ENCODE peak calls at places on chromosomes 16 and 17, in seven cellular contexts. Y is iPS DF 6.9, N is astrocyte, I is uterus, P is K562, V is prostate gland, S is body of pancreas. L is an unnamed sample.
A peak's percentile ranks its signal among the peaks of the same experiment; 100 is the strongest.

GRCh38 chr17:12992676-12993075 is 25.2 kb downstream of the ELAC2 start:
- DNase-seq in Y (no peak), N (no peak), P (no peak), V (no peak), S (no peak), I (no peak), L (peak; percentile 13)

GRCh38 chr17:82204831-82205719 is 7.6 kb downstream of the CCDC57 start:
- DNase-seq in N (peak; percentile 72), V (no peak), S (no peak), P (no peak), Y (no peak), I (no peak), L (no peak)

GRCh38 chr17:63946440-63947363 is 14.6 kb upstream of the CD79B start:
- DNase-seq in I (no peak), N (no peak), Y (no peak), S (peak; percentile 55), P (peak; percentile 91), V (peak; percentile 15), L (peak; percentile 98)

GRCh38 chr16:28975158-28975603 is 603 bp downstream of the SPNS1 start:
- DNase-seq in N (no peak), I (no peak), P (peak; percentile 36), Y (no peak), S (no peak), V (no peak), L (no peak)

GRCh38 chr16:27302126-27302525 is 11.6 kb upstream of the IL4R start:
- DNase-seq in N (no peak), V (no peak), I (no peak), S (no peak), Y (no peak), P (no peak), L (no peak)

GRCh38 chr17:71022758-71023157 is 853.4 kb downstream of the KCNJ2 start:
- DNase-seq in N (no peak), P (no peak), V (no peak), I (no peak), S (no peak), Y (no peak), L (no peak)

GRCh38 chr17:12519956-12520594 is 145.6 kb upstream of the MYOCD start:
- DNase-seq in V (no peak), S (no peak), I (no peak), N (peak; percentile 32), Y (no peak), P (no peak), L (no peak)

GRCh38 chr16:22945361-22945760 is 131.4 kb downstream of the HS3ST2 start:
- DNase-seq in P (no peak), N (no peak), S (no peak), I (peak; percentile 43), V (no peak), Y (no peak), L (no peak)

GRCh38 chr16:53515259-53515658 is 12.2 kb upstream of the AKTIP start:
- DNase-seq in N (peak; percentile 39), V (no peak), P (no peak), I (peak; percentile 18), Y (no peak), S (no peak), L (no peak)

GRCh38 chr17:29143894-29144293 is 36.3 kb downstream of the MYO18A start:
- DNase-seq in Y (no peak), S (no peak), P (no peak), N (no peak), V (no peak), I (no peak), L (peak; percentile 67)

GRCh38 chr16:83137326-83137770 is 510.6 kb downstream of the CDH13 start:
- DNase-seq in V (peak; percentile 12), I (peak; percentile 33), Y (no peak), S (no peak), N (peak; percentile 93), P (no peak), L (no peak)

GRCh38 chr16:75288596-75289120 is 37.2 kb upstream of the BCAR1 start:
- DNase-seq in Y (no peak), P (no peak), V (no peak), I (no peak), N (no peak), S (no peak), L (no peak)

GRCh38 chr17:82536220-82537201 is 17.0 kb downstream of the FOXK2 start:
- DNase-seq in N (peak; percentile 84), Y (no peak), S (peak; percentile 52), I (peak; percentile 72), V (peak; percentile 30), P (no peak), L (no peak)

GRCh38 chr16:1723450-1724147 is 17.6 kb downstream of the MAPK8IP3 start:
- DNase-seq in P (peak; percentile 64), I (no peak), Y (no peak), V (peak; percentile 35), S (peak; percentile 62), N (no peak), L (peak; percentile 86)

GRCh38 chr17:4269915-4270314 is 6.1 kb upstream of the ANKFY1 start:
- DNase-seq in S (no peak), N (no peak), I (no peak), Y (no peak), V (no peak), P (no peak), L (no peak)

GRCh38 chr17:17151962-17152361 is 54.2 kb downstream of the PLD6 start:
- DNase-seq in N (peak; percentile 93), I (peak; percentile 74), Y (no peak), S (peak; percentile 66), V (peak; percentile 71), P (no peak), L (no peak)

GRCh38 chr16:2145843-2146242 is 2.6 kb upstream of the RAB26 start:
- DNase-seq in S (no peak), P (no peak), V (no peak), N (no peak), Y (no peak), I (no peak), L (no peak)

GRCh38 chr17:18356624-18357023 is 6.7 kb downstream of the SHMT1 start:
- DNase-seq in S (peak; percentile 9), N (peak; percentile 31), P (no peak), Y (no peak), I (peak; percentile 69), V (no peak), L (no peak)

GRCh38 chr17:19378416-19379293 is at the start of gene MAPK7:
- DNase-seq in V (peak; percentile 25), S (no peak), P (peak; percentile 32), Y (no peak), N (no peak), I (peak; percentile 35), L (peak; percentile 98)

GRCh38 chr16:15553313-15554088 is 89.5 kb downstream of the MARF1 start:
- DNase-seq in V (no peak), I (no peak), N (peak; percentile 16), Y (no peak), P (no peak), S (no peak), L (no peak)

GRCh38 chr17:61395409-61395982 is 4.1 kb upstream of the TBX2 start:
- DNase-seq in V (no peak), P (no peak), N (no peak), S (no peak), I (no peak), Y (no peak), L (peak; percentile 89)
- H3K27me3 ChIP-seq in V (peaks cover 3% of the 10 kb centered on the region), P (peaks cover 20% of the 10 kb centered on the region), N (peaks cover 23% of the 10 kb centered on the region), S (no peaks in the 10 kb centered on the region), I (peaks cover 10% of the 10 kb centered on the region), Y (peaks cover 53% of the 10 kb centered on the region), L (peaks cover 70% of the 10 kb centered on the region)

GRCh38 chr17:73784015-73784603 is 139.9 kb upstream of the SDK2 start:
- DNase-seq in V (no peak), I (no peak), P (no peak), Y (no peak), N (no peak), S (no peak), L (peak; percentile 73)

GRCh38 chr17:73787721-73788051 is 143.4 kb upstream of the SDK2 start:
- DNase-seq in N (no peak), P (no peak), S (no peak), I (no peak), Y (no peak), V (no peak), L (no peak)

GRCh38 chr17:73787036-73787720 is 142.9 kb upstream of the SDK2 start:
- DNase-seq in P (no peak), Y (no peak), V (no peak), S (no peak), I (no peak), N (no peak), L (peak; percentile 65)

GRCh38 chr17:73785466-73785865 is 141.2 kb upstream of the SDK2 start:
- DNase-seq in S (no peak), V (no peak), P (no peak), I (no peak), Y (no peak), N (no peak), L (no peak)

DNA sequence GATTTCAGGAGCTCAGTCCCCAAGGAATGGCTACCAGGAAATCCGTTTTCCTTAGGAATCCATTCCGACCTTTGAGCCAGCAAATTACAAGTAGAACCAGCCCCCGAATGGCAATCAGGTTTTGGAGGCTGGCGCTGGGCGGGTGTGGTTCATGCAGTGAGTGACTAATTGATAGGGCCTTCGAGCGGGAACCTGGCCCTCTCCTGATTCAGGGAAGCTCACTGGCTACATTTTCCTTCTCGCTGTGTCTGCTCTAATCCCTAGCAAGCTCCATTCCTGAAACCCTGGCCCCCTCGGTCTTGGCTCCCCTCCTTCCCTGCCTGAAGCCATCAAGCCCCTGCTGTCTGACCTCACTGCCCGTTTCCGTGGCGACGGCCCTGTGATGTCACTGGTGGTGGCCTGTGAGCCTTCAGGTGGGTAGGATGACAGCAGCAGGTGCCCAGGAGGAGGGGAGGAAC is 142.1 kb upstream of the SDK2 start:
- DNase-seq in S (no peak), N (no peak), I (no peak), V (no peak), P (no peak), Y (no peak), L (peak; percentile 64)
- H3K27me3 ChIP-seq in S (no peaks in the 10 kb centered on the region), N (peaks cover 27% of the 10 kb centered on the region), I (no peaks in the 10 kb centered on the region), V (peaks cover 6% of the 10 kb centered on the region), P (peaks cover 27% of the 10 kb centered on the region), Y (no peaks in the 10 kb centered on the region), L (no peaks in the 10 kb centered on the region)

GRCh38 chr17:41728056-41728455 is 6.4 kb downstream of the HAP1 start:
- DNase-seq in S (no peak), N (no peak), V (no peak), I (no peak), Y (no peak), P (no peak), L (peak; percentile 38)

GRCh38 chr17:41734139-41734948 is at the start of gene HAP1:
- DNase-seq in N (no peak), Y (no peak), V (peak; percentile 39), P (no peak), I (no peak), S (peak; percentile 47), L (peak; percentile 96)

GRCh38 chr17:41733348-41734138 is 900 bp downstream of the HAP1 start:
- DNase-seq in S (no peak), N (no peak), P (no peak), Y (no peak), V (no peak), I (no peak), L (peak; percentile 83)

GRCh38 chr17:41731836-41732235 is 2.6 kb downstream of the HAP1 start:
- DNase-seq in S (no peak), N (no peak), P (no peak), V (no peak), Y (no peak), I (no peak), L (no peak)

GRCh38 chr17:41730479-41730878 is 4.0 kb downstream of the HAP1 start:
- DNase-seq in Y (no peak), P (no peak), S (no peak), I (no peak), N (no peak), V (no peak), L (peak; percentile 44)
- H3K27me3 ChIP-seq in Y (peaks cover 14% of the 10 kb centered on the region), P (peaks cover 42% of the 10 kb centered on the region), S (peaks cover 4% of the 10 kb centered on the region), I (peaks cover 7% of the 10 kb centered on the region), N (peaks cover 39% of the 10 kb centered on the region), V (peaks cover 6% of the 10 kb centered on the region), L (peaks cover 46% of the 10 kb centered on the region)

GRCh38 chr17:8121531-8122390 is 2.1 kb downstream of the HES7 start:
- DNase-seq in S (peak; percentile 59), V (peak; percentile 24), Y (no peak), P (peak; percentile 61), N (peak; percentile 45), I (peak; percentile 62), L (peak; percentile 93)
- H3K27me3 ChIP-seq in S (no peaks in the 10 kb centered on the region), V (no peaks in the 10 kb centered on the region), Y (peaks cover 40% of the 10 kb centered on the region), P (peaks cover 21% of the 10 kb centered on the region), N (peaks cover 22% of the 10 kb centered on the region), I (no peaks in the 10 kb centered on the region), L (peaks cover 65% of the 10 kb centered on the region)

L was measured in H7.